ENCODE peak calls at places on chromosomes 6 and 20, in four cellular contexts. C is CD4-positive, alpha-beta T cell; S is T-helper 17 cell; O is AG20443. K is an unnamed sample.

GRCh38 chr6:38973178-38974057 is 75.2 kb upstream of the GLP1R start:
- DNase-seq in C (no peak), S (no peak), O (peak), K (peak)

GRCh38 chr6:77415706-77416105 is 47.6 kb downstream of the HTR1B start:
- DNase-seq in C (no peak), S (no peak), O (no peak), K (no peak)

GRCh38 chr20:51014797-51015722 is 7.8 kb downstream of the KCNG1 start:
- DNase-seq in O (peak), C (no peak), S (no peak), K (peak)

GRCh38 chr6:155450194-155450593 is 5.4 kb downstream of the NOX3 start:
- DNase-seq in S (no peak), C (no peak), O (no peak), K (no peak)

GRCh38 chr6:69398729-69399128 is 398.1 kb downstream of the LMBRD1 start:
- DNase-seq in S (no peak), C (no peak), O (no peak), K (no peak)

GRCh38 chr6:63516186-63516944 is 55.9 kb upstream of the LOC128125822 start:
- DNase-seq in S (no peak), O (no peak), C (no peak), K (peak)

GRCh38 chr6:43770417-43771209 is 602 bp downstream of the VEGFA start:
- DNase-seq in C (no peak), S (peak), O (peak), K (peak)

GRCh38 chr6:131640100-131640499 is 3.0 kb downstream of the ENPP3 start:
- DNase-seq in C (no peak), S (no peak), O (no peak), K (no peak)

GRCh38 chr6:134111062-134111677 is 58.7 kb upstream of the SLC2A12 start:
- DNase-seq in O (peak), S (peak), C (peak), K (peak)

GRCh38 chr6:20367716-20368485 is 33.8 kb upstream of the E2F3 start:
- DNase-seq in C (no peak), O (no peak), S (no peak), K (no peak)

K was measured in M059J.